ENCODE peak calls at places on chromosomes 7 and 10, in seven cellular contexts. T is ovary; A is effector memory CD4-positive, alpha-beta T cell; G is endothelial cell; W is Calu3; U is ELR; Y is SW480. N is an unnamed sample.

GRCh38 chr10:69439350-69439739 is 11.9 kb upstream of the TSPAN15 start:
- DNase-seq in T (no peak), Y (no peak), G (no peak), W (peak; percentile 57), U (peak; percentile 55), A (no peak), N (no peak)

GRCh38 chr10:124678566-124679240 is 65.5 kb downstream of the FAM53B start:
- DNase-seq in Y (peak; percentile 46), A (peak; percentile 41), T (no peak), U (no peak), W (no peak), G (no peak), N (no peak)

GRCh38 chr10:24938076-24938475 is 14.3 kb downstream of the PRTFDC1 start:
- DNase-seq in W (no peak), U (no peak), A (no peak), T (no peak), Y (no peak), G (no peak), N (no peak)

GRCh38 chr10:38159007-38159406 is 64.9 kb downstream of the ZNF37A start:
- DNase-seq in G (no peak), Y (no peak), T (no peak), W (no peak), A (no peak), U (peak; percentile 14), N (no peak)

GRCh38 chr10:22750131-22750530 is 35.8 kb upstream of the PIP4K2A start:
- DNase-seq in U (peak; percentile 12), T (no peak), A (no peak), Y (no peak), W (no peak), G (no peak), N (no peak)

GRCh38 chr10:126910196-126910595 is 5.0 kb downstream of the DOCK1 start:
- DNase-seq in A (no peak), Y (no peak), U (no peak), W (no peak), G (no peak), T (no peak), N (no peak)

GRCh38 chr7:92731327-92732063 is 104.9 kb downstream of the CDK6 start:
- DNase-seq in T (no peak), U (peak; percentile 59), A (no peak), W (no peak), G (no peak), Y (no peak), N (no peak)

GRCh38 chr10:119431034-119431767 is 111.3 kb downstream of the RGS10 start:
- DNase-seq in T (no peak), W (no peak), U (no peak), A (no peak), Y (peak; percentile 96), G (no peak), N (no peak)

GRCh38 chr10:77190275-77190674 is 447.3 kb downstream of the KCNMA1 start:
- DNase-seq in T (no peak), U (no peak), Y (no peak), W (no peak), G (no peak), A (no peak), N (no peak)

GRCh38 chr7:64807731-64808365 is 13.6 kb downstream of the ZNF138 start:
- DNase-seq in A (no peak), W (no peak), Y (no peak), U (no peak), G (no peak), T (no peak), N (no peak)

GRCh38 chr7:18890885-18891621 is 226.4 kb downstream of the TWIST1 start:
- DNase-seq in T (no peak), A (no peak), G (no peak), U (no peak), Y (no peak), W (no peak), N (no peak)

GRCh38 chr10:133373104-133373624 is at the start of gene ECHS1:
- DNase-seq in Y (peak; percentile 84), G (peak; percentile 99), W (peak; percentile 94), T (peak; percentile 98), U (peak; percentile 93), A (peak; percentile 78), N (peak; percentile 58)

GRCh38 chr7:27102578-27103442 is at the start of gene HOXA2:
- DNase-seq in G (no peak), A (no peak), U (no peak), Y (no peak), T (peak; percentile 68), W (no peak), N (no peak)

GRCh38 chr10:28676297-28676967 is 889 bp upstream of the BAMBI start:
- DNase-seq in T (no peak), A (no peak), U (peak; percentile 32), G (peak; percentile 44), W (no peak), Y (no peak), N (no peak)

GRCh38 chr10:77305650-77306632 is 331.7 kb downstream of the KCNMA1 start:
- DNase-seq in W (no peak), G (no peak), T (no peak), U (peak; percentile 43), A (no peak), Y (no peak), N (no peak)

GRCh38 chr10:109894516-109894915 is 28.8 kb downstream of the XPNPEP1 start:
- DNase-seq in T (peak; percentile 68), A (no peak), U (no peak), Y (no peak), W (no peak), G (no peak), N (no peak)

GRCh38 chr7:2203551-2204300 is 29.0 kb downstream of the MAD1L1 start:
- DNase-seq in W (no peak), U (no peak), A (no peak), T (peak; percentile 66), G (no peak), Y (no peak), N (no peak)

GRCh38 chr10:5033061-5033770 is 29.6 kb upstream of the AKR1C2 start:
- DNase-seq in W (no peak), T (no peak), A (no peak), U (peak; percentile 84), G (no peak), Y (no peak), N (no peak)

GRCh38 chr7:111730476-111731300 is 168.4 kb upstream of the IMMP2L start:
- DNase-seq in T (no peak), Y (peak; percentile 14), G (no peak), W (peak; percentile 23), A (no peak), U (peak; percentile 59), N (no peak)

GRCh38 chr7:4561775-4562174 is 120.3 kb upstream of the FOXK1 start:
- DNase-seq in U (no peak), G (no peak), W (no peak), T (no peak), A (no peak), Y (no peak), N (no peak)

GRCh38 chr7:1823376-1824150 is 153.5 kb downstream of the ELFN1 start:
- DNase-seq in T (no peak), A (no peak), U (no peak), G (no peak), Y (no peak), W (no peak), N (no peak)

GRCh38 chr10:32372000-32372875 is 25.3 kb upstream of the EPC1 start:
- DNase-seq in A (no peak), T (no peak), G (no peak), U (no peak), Y (peak; percentile 4), W (peak; percentile 23), N (no peak)

GRCh38 chr10:23742368-23742767 is 303.5 kb downstream of the OTUD1 start:
- DNase-seq in U (no peak), Y (no peak), A (no peak), G (no peak), W (no peak), T (no peak), N (peak; percentile 15)

GRCh38 chr7:2512179-2512644 is 7.4 kb upstream of the LFNG start:
- DNase-seq in G (no peak), A (no peak), Y (no peak), U (no peak), W (no peak), T (no peak), N (no peak)

GRCh38 chr7:1091019-1091643 is 3.2 kb downstream of the GPER1 start:
- DNase-seq in T (no peak), G (no peak), W (no peak), Y (peak; percentile 41), A (no peak), U (peak; percentile 32), N (no peak)

GRCh38 chr7:72406820-72407403 is 5.2 kb downstream of the CALN1 start:
- DNase-seq in A (no peak), U (no peak), T (no peak), Y (no peak), G (no peak), W (no peak), N (no peak)

N was measured in GM12878.